ENCODE peak calls at places on chromosomes 12 and 14, in six cellular contexts. X is HEK293T; J is HCT116; V is iPS DF 19.7; I is activated CD4-positive, alpha-beta T cell treated with anti-CD3 and anti-CD28 coated beads, Interleukin-2, amount 10 ng/mL, durations not matched to agents 7 days and 5 days; M is neural progenitor cell. N is an unnamed sample.

GRCh38 chr12:49874142-49874897 is 29.4 kb downstream of the FAIM2 start:
- DNase-seq in X (no peak), J (no peak), V (no peak), I (no peak), M (no peak), N (no peak)

GRCh38 chr12:91926810-91927209 is 218.8 kb downstream of the BTG1 start:
- DNase-seq in X (no peak), J (no peak), V (no peak), I (no peak), M (no peak), N (peak)

GRCh38 chr12:120816363-120816762 is 87.8 kb downstream of the SPPL3 start:
- DNase-seq in X (no peak), J (no peak), V (no peak), I (no peak), M (no peak), N (no peak)

GRCh38 chr12:68406134-68406576 is 74.0 kb upstream of the MDM1 start:
- DNase-seq in X (peak), J (no peak), V (no peak), I (no peak), M (peak), N (peak)

GRCh38 chr12:115910057-115910456 is 367.4 kb downstream of the MED13L start:
- DNase-seq in X (no peak), J (no peak), V (no peak), I (no peak), M (peak), N (no peak)

GRCh38 chr12:92075425-92075891 is 70.2 kb downstream of the BTG1 start:
- DNase-seq in X (no peak), J (no peak), V (no peak), I (no peak), M (peak), N (no peak)

GRCh38 chr14:76015668-76016067 is 30.1 kb downstream of the IFT43 start:
- DNase-seq in X (no peak), J (no peak), V (no peak), I (no peak), M (no peak), N (no peak)

GRCh38 chr12:44947163-44947562 is 71.0 kb upstream of the NELL2 start:
- DNase-seq in X (no peak), J (no peak), V (no peak), I (no peak), M (no peak), N (no peak)

GRCh38 chr12:68891141-68891540 is 41.8 kb downstream of the CPM start:
- DNase-seq in X (no peak), J (no peak), V (no peak), I (no peak), M (no peak), N (no peak)

GRCh38 chr12:48118491-48118890 is 673 bp upstream of the PFKM start:
- DNase-seq in X (peak), J (no peak), V (no peak), I (no peak), M (no peak), N (no peak)

GRCh38 chr14:50082308-50082742 is 34.0 kb downstream of the VCPKMT start:
- DNase-seq in X (no peak), J (no peak), V (no peak), I (peak), M (no peak), N (no peak)

GRCh38 chr14:102917469-102918211 is 4.8 kb upstream of the AMN start:
- DNase-seq in X (peak), J (peak), V (no peak), I (peak), M (peak), N (peak)